ENCODE peak calls at places on chromosomes 13 and 19, in four cellular contexts. C is HEK293T, B is pancreas, J is naive B cell. Z is an unnamed sample.

GRCh38 chr13:80873589-80873988 is 532.7 kb upstream of the SPRY2 start:
- DNase-seq in C (no peak), B (no peak), J (peak), Z (no peak)

GRCh38 chr13:81872581-81872980 is 1531.7 kb upstream of the SPRY2 start:
- DNase-seq in J (no peak), C (peak), B (no peak), Z (no peak)

GRCh38 chr13:71021810-71022422 is 845.1 kb downstream of the DACH1 start:
- DNase-seq in J (peak), C (no peak), B (no peak), Z (no peak)

GRCh38 chr19:1401138-1401888 is at the start of gene GAMT:
- DNase-seq in C (peak), B (peak), J (peak), Z (peak)

GRCh38 chr13:72692884-72693514 is 34.4 kb downstream of the MZT1 start:
- DNase-seq in C (no peak), J (no peak), B (no peak), Z (no peak)

GRCh38 chr13:39784347-39784746 is 128.9 kb downstream of the COG6 start:
- DNase-seq in J (no peak), B (no peak), C (no peak), Z (no peak)

GRCh38 chr19:57800696-57801095 is 14.0 kb downstream of the ZNF552 start:
- DNase-seq in J (no peak), B (no peak), C (no peak), Z (no peak)

GRCh38 chr13:35879111-35879510 is 252.1 kb downstream of the DCLK1 start:
- DNase-seq in B (no peak), C (no peak), J (no peak), Z (no peak)

GRCh38 chr19:33207040-33207620 is 13.0 kb downstream of the LRP3 start:
- DNase-seq in B (peak), C (no peak), J (no peak), Z (no peak)

GRCh38 chr13:18996627-18997051 is 185.0 kb downstream of the TUBA3C start:
- DNase-seq in B (no peak), J (no peak), C (no peak), Z (no peak)